ENCODE peak calls at places on chromosomes 11 and 22, in six cellular contexts. L is heart left ventricle; F is neuronal stem cell; Z is cardiac fibroblast; X is naive thymus-derived CD4-positive, alpha-beta T cell; D is astrocyte of the spinal cord. O is an unnamed sample.

GRCh38 chr11:69204246-69205124 is 48.8 kb downstream of the SMIM38 start:
- DNase-seq in F (no peak), L (no peak), X (no peak), Z (no peak), D (no peak), O (no peak)

GRCh38 chr11:61026121-61027031 is 54.9 kb downstream of the CD6 start:
- DNase-seq in D (no peak), F (no peak), Z (no peak), L (no peak), X (peak), O (no peak)

GRCh38 chr11:126123686-126124085 is 61.0 kb upstream of the CDON start:
- DNase-seq in L (no peak), Z (peak), D (no peak), X (no peak), F (no peak), O (no peak)

GRCh38 chr11:34656062-34656720 is 35.3 kb downstream of the EHF start:
- DNase-seq in Z (peak), X (no peak), D (peak), L (no peak), F (no peak), O (no peak)

GRCh38 chr11:131579932-131580387 is 209.5 kb downstream of the NTM start:
- DNase-seq in Z (peak), X (no peak), F (peak), D (peak), L (no peak), O (no peak)

GRCh38 chr22:10741210-10741609 is 4786.8 kb upstream of the OR11H1 start:
- DNase-seq in F (no peak), D (no peak), Z (no peak), X (no peak), L (no peak), O (peak)

GRCh38 chr11:35794850-35795249 is 132.3 kb downstream of the TRIM44 start:
- DNase-seq in F (no peak), L (no peak), X (no peak), Z (peak), D (peak), O (no peak)

GRCh38 chr22:23688121-23688520 is 2.7 kb upstream of the RGL4 start:
- DNase-seq in Z (no peak), F (no peak), X (no peak), L (no peak), D (no peak), O (no peak)

GRCh38 chr11:95505927-95506426 is 275.0 kb upstream of the SESN3 start:
- DNase-seq in X (no peak), Z (peak), D (peak), F (no peak), L (no peak), O (no peak)

GRCh38 chr22:22376352-22376706 is 131.7 kb downstream of the VPREB1 start:
- DNase-seq in F (no peak), L (no peak), X (no peak), D (no peak), Z (no peak), O (no peak)

GRCh38 chr11:63226488-63227114 is 16.8 kb downstream of the SLC22A25 start:
- DNase-seq in Z (no peak), L (no peak), D (no peak), F (no peak), X (no peak), O (no peak)

GRCh38 chr11:14148653-14149273 is 186.2 kb downstream of the SPON1 start:
- DNase-seq in F (no peak), L (no peak), X (peak), Z (peak), D (peak), O (no peak)

GRCh38 chr11:16909375-16910035 is 104.7 kb downstream of the PLEKHA7 start:
- DNase-seq in X (no peak), Z (no peak), F (no peak), D (no peak), L (no peak), O (no peak)

GRCh38 chr22:46810856-46811786 is 48.7 kb downstream of the TBC1D22A start:
- DNase-seq in D (no peak), L (no peak), F (no peak), X (no peak), Z (no peak), O (no peak)

GRCh38 chr11:6606471-6607189 is 3.1 kb downstream of the ILK start:
- DNase-seq in Z (peak), L (peak), F (peak), X (no peak), D (peak), O (peak)

GRCh38 chr11:15523576-15523975 is 408.9 kb downstream of the INSC start:
- DNase-seq in L (no peak), D (no peak), X (no peak), F (no peak), Z (no peak), O (no peak)

GRCh38 chr11:19323502-19323901 is 82.8 kb upstream of the E2F8 start:
- DNase-seq in L (no peak), D (no peak), X (no peak), F (no peak), Z (peak), O (no peak)

GRCh38 chr11:71433648-71434450 is 14.3 kb downstream of the DHCR7 start:
- DNase-seq in D (no peak), Z (peak), X (no peak), F (no peak), L (peak), O (no peak)

GRCh38 chr11:75339685-75340409 is 11.6 kb downstream of the ARRB1 start:
- DNase-seq in L (peak), Z (peak), X (no peak), D (no peak), F (no peak), O (no peak)

GRCh38 chr22:17774206-17774927 is at the start of gene BID:
- DNase-seq in D (no peak), F (no peak), L (peak), Z (no peak), X (no peak), O (no peak)

GRCh38 chr11:102989379-102990047 is 34.0 kb upstream of the MMP13 start:
- DNase-seq in D (peak), F (no peak), L (no peak), Z (no peak), X (no peak), O (no peak)

GRCh38 chr11:12086271-12087074 is 23.9 kb upstream of the MICAL2 start:
- DNase-seq in D (peak), Z (peak), L (peak), F (no peak), X (no peak), O (no peak)

GRCh38 chr22:42072606-42073330 is 1.3 kb upstream of the PHETA2 start:
- DNase-seq in X (no peak), D (no peak), Z (no peak), L (peak), F (no peak), O (no peak)

GRCh38 chr22:44975444-44976262 is 34.2 kb downstream of the PHF21B start:
- DNase-seq in Z (peak), F (peak), X (no peak), L (peak), D (peak), O (peak)

GRCh38 chr11:29578806-29579205 is 438.0 kb downstream of the KCNA4 start:
- DNase-seq in F (no peak), L (no peak), D (no peak), X (no peak), Z (no peak), O (no peak)

GRCh38 chr11:47101452-47101851 is 75.2 kb downstream of the ARFGAP2 start:
- DNase-seq in D (no peak), X (no peak), F (no peak), L (no peak), Z (no peak), O (no peak)

GRCh38 chr11:69003866-69004311 is 9.2 kb downstream of the MRGPRF start:
- DNase-seq in L (no peak), Z (no peak), D (no peak), X (no peak), F (no peak), O (no peak)

GRCh38 chr11:62974848-62975522 is 9.8 kb downstream of the SLC22A6 start:
- DNase-seq in L (peak), F (no peak), D (no peak), X (no peak), Z (peak), O (no peak)

GRCh38 chr22:29041408-29041807 is 20.2 kb downstream of the C22orf31 start:
- DNase-seq in L (no peak), D (peak), X (no peak), F (no peak), Z (peak), O (no peak)

GRCh38 chr11:40294343-40294723 is 1165.1 kb downstream of the LRRC4C start:
- DNase-seq in F (no peak), D (no peak), X (no peak), Z (no peak), L (no peak), O (no peak)
- H3K4me3 ChIP-seq in F (no peak), D (no peak), X (no peak), Z (no peak), L (no peak), O (no peak)

DNA sequence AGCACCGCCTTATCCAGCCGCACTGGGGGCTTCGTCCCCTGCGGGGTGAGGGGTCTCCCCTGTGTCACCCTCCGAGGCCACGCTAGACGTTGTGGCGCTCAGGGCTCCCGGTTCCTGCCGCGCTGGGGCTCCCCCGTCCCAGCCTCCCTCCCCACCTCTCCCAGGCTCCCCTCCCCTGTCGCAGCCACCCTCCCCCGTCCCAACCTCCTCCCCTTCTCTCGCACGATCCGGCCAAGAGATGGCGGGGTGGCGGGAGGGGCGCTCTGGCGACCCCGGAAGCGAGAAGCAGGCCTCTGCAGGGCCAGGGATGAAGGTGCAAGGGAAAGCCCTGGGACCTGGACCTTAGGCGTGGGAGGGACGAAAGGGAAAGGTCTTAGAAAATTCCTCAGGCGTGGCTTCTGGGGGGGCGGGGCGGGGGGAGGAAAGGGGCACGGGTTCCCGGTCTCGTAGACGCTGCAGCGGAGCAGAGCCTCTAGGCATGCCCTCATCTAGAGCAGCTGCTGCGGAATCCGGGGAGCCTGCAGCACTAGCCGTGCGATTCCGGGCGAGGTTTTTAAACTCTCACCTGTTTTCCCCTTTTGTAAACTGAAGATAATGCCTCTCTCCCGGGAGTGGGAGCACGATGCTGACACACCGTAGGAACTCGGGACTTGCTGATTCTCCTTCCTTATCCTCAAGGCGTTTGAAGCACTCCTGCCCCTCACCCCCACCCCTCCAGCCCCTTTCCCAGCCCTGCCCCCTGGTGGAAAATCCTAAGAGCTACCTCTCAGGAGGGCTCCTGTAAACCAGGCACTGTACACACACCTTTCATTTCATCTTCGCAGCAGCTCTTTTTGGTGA is 14.4 kb downstream of the KCNJ5 start:
- DNase-seq in X (peak), D (peak), F (no peak), L (peak), Z (peak), O (no peak)
- H3K4me3 ChIP-seq in X (peak), D (peak), F (peak), L (peak), Z (peak), O (peak)

GRCh38 chr11:130133716-130134115 is 25.9 kb upstream of the ST14 start:
- DNase-seq in X (no peak), F (no peak), Z (no peak), L (no peak), D (no peak), O (no peak)

GRCh38 chr11:130128626-130129025 is 31.0 kb upstream of the ST14 start:
- DNase-seq in L (no peak), F (no peak), D (no peak), X (no peak), Z (no peak), O (no peak)

GRCh38 chr11:130129922-130130321 is 29.7 kb upstream of the ST14 start:
- DNase-seq in F (no peak), L (no peak), Z (no peak), X (no peak), D (no peak), O (no peak)

GRCh38 chr11:130136107-130136506 is 23.5 kb upstream of the ST14 start:
- DNase-seq in D (no peak), F (no peak), Z (no peak), L (no peak), X (no peak), O (no peak)

DNA sequence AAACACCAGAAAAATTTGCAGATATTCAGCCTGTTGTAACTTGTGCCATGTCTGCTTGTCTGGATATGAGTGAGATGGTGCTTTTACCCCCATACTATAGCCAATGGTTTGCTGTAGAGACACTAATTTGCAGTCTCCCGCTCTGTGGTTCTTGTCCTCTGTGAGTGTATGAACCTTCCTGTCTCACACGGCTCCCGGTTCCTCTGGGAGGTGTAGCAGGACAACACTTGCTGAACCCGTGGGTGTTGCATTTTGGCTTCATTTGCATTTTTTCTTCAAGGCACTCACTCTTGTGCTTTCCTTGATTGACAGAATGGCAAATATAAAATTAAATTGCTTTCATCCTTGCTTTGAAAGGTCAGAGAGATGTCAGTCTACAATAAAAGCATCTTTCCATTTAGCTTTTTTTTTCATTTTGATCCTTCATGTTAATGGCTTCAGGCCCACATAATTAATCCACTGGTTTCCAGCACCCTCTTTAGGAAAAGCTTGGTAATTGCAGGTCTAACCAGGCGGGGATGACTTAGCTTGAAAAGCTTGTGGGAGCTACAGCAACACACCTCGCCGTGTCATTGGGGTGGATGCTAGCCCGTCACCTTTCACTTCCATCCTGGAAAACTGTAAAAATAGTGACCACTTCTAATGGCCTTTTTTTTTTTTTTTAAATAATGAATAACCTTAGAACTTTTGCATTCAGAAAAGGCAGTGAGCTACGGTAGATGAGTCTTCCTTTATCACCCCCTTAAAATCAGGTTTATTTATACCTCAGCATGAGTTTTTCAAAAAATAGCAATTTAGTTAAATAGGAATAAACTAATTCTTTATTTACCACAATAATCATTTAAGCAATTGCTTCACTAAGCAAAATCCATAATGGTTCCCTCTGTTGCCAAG is 27.4 kb upstream of the ST14 start:
- DNase-seq in L (no peak), X (peak), F (peak), D (peak), Z (peak), O (no peak)
- H3K4me3 ChIP-seq in L (no peak), X (no peak), F (no peak), D (no peak), Z (no peak), O (no peak)

DNA sequence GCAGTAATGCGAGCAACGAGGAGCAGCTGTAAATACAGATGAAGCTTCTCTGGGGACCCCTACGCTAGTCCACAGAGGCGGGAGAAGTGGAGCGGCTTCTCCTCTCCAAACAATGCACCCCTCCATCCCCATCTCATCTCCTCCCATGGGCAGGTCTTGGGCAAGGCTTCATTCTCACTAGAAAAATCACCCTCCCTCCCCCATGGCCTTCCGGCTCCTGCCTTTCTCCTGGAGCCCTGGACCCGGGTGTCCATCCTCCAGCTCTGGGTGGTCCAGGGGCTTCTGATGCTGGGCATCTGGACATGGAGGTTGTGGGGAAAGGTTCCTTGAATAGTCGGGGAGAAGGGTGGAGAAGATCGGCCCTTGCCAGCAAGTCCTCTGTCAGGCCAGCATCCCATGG is 16.3 kb upstream of the RAC2 start:
- DNase-seq in F (no peak), X (no peak), L (no peak), D (no peak), Z (no peak), O (no peak)
- H3K4me3 ChIP-seq in F (no peak), X (no peak), L (no peak), D (no peak), Z (no peak), O (no peak)

GRCh38 chr22:31223786-31224191 is 11.7 kb downstream of the LIMK2 start:
- DNase-seq in L (no peak), Z (no peak), F (no peak), D (no peak), X (no peak), O (no peak)
- H3K4me3 ChIP-seq in L (no peak), Z (no peak), F (no peak), D (no peak), X (no peak), O (no peak)

GRCh38 chr22:20424937-20425587 is 12.6 kb downstream of the SCARF2 start:
- DNase-seq in Z (no peak), L (peak), F (no peak), D (peak), X (no peak), O (peak)
- H3K4me3 ChIP-seq in Z (no peak), L (no peak), F (no peak), D (no peak), X (no peak), O (peak)

DNA sequence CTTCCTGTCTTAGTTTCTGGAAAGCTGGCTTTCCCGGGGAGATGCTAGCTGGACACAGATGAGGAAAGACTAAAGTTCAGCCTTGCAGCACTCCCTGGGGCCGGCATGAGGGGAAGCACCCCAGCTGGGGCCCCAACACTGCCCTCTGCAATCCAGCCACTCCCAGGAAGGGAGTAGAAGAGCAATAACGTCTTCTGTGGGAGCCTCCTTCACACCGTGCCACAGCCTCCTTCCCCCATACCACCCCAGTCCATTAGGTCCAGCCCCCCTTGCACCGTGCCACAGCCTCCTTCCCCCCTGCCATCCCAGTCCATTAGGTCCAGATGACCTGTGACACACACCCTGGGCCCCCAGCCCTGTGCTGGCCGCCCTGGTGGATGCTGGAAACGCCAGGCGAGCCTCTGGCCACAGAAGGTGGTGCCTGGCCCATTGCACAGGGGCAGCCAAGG is 44.1 kb upstream of the PRDM11 start:
- DNase-seq in L (no peak), F (no peak), D (no peak), X (no peak), Z (peak), O (no peak)
- H3K4me3 ChIP-seq in L (no peak), F (no peak), D (no peak), X (no peak), Z (no peak), O (no peak)

DNA sequence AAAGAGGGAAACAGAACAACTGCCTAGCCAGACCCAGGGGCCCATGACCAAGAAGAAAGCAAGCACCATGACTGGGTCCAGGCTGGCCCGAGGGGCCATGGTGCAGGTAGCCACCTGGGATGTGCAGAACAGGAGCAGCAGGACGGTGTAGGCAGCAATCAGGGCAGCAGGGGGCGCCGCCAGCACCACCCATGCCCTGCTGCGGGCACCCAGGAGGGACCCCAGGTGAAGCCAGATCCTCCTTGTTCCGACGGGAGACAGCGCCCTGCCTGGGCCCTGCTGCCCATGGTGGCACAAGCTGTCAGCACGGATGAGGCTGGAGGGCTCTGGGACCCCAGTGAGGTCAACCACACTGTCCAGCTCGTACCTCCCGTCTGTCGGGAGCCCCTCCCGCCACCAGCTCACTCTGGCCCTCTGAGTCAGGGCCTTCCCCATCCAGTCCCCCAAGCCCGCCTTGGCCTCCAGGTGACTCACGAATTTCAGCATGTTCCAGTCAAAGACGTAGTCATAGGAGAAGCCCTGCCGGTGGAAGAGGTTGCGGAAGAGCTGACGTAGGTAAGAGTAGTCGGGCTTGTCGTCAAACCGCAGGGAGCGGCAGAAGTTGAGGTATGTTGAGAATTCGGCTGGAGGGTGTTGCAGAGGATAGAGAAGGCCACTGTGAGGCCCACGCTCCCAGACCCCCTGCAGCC is 18.8 kb downstream of the CSNK1E start:
- DNase-seq in L (no peak), D (peak), X (no peak), Z (peak), F (no peak), O (no peak)
- H3K4me3 ChIP-seq in L (no peak), D (no peak), X (no peak), Z (no peak), F (no peak), O (no peak)

O was measured in dorsolateral prefrontal cortex.